ENCODE peak calls at places on chromosomes 4 and X, in ten cellular contexts. S, A, E, X, G, Y, B, J, I and R are unnamed samples. For H3K4me1, the result is how much of the 10 kb centered on the place peaks cover.

GRCh38 chrX:40132751-40133150 is 35.0 kb upstream of the BCOR start:
- DNase-seq in S (peak), A (peak), E (no peak), X (peak), G (no peak), Y (peak), B (peak), J (peak), I (no peak), R (peak)

GRCh38 chr4:140116442-140117104 is 37.4 kb downstream of the MAML3 start:
- DNase-seq in S (no peak), A (no peak), E (no peak), X (peak), G (no peak), Y (no peak), B (no peak), J (no peak), I (no peak), R (no peak)

GRCh38 chr4:83340692-83341343 is 6.2 kb upstream of the HPSE start:
- DNase-seq in S (no peak), A (no peak), E (no peak), X (no peak), G (no peak), Y (no peak), B (no peak), J (no peak), I (peak), R (no peak)

GRCh38 chrX:135087867-135088266 is 32.5 kb downstream of the ETDB start:
- DNase-seq in S (no peak), A (no peak), E (no peak), X (no peak), G (no peak), Y (no peak), B (no peak), J (no peak), I (no peak), R (no peak)

GRCh38 chr4:19230906-19231305 is 1020.8 kb upstream of the SLIT2 start:
- DNase-seq in S (no peak), A (no peak), E (no peak), X (no peak), G (no peak), Y (no peak), B (no peak), J (no peak), I (no peak), R (no peak)

GRCh38 chr4:110155632-110156031 is 42.8 kb downstream of the ELOVL6 start:
- DNase-seq in S (no peak), A (no peak), E (no peak), X (peak), G (no peak), Y (no peak), B (no peak), J (no peak), I (no peak), R (no peak)

GRCh38 chrX:115459883-115460564 is 101.0 kb upstream of the PLS3 start:
- DNase-seq in S (peak), A (no peak), E (no peak), X (peak), G (no peak), Y (no peak), B (no peak), J (no peak), I (no peak), R (no peak)

GRCh38 chrX:7927259-7928167 is at the start of gene PNPLA4:
- DNase-seq in S (peak), A (peak), E (no peak), X (peak), G (peak), Y (peak), B (peak), J (peak), I (peak), R (peak)

GRCh38 chr4:21790437-21791029 is 158.0 kb downstream of the KCNIP4 start:
- DNase-seq in S (peak), A (no peak), E (no peak), X (peak), G (no peak), Y (no peak), B (no peak), J (no peak), I (no peak), R (no peak)

GRCh38 chr4:1170156-1170804 is 2.1 kb downstream of the SPON2 start:
- DNase-seq in S (no peak), A (no peak), E (no peak), X (no peak), G (no peak), Y (no peak), B (no peak), J (no peak), I (no peak), R (no peak)

GRCh38 chrX:120286733-120287512 is 24.3 kb downstream of the TMEM255A start:
- DNase-seq in S (no peak), A (no peak), E (no peak), X (no peak), G (peak), Y (no peak), B (no peak), J (no peak), I (no peak), R (no peak)

GRCh38 chr4:175339100-175339707 is 421.0 kb downstream of the ADAM29 start:
- DNase-seq in S (peak), A (no peak), E (no peak), X (peak), G (no peak), Y (no peak), B (no peak), J (no peak), I (no peak), R (no peak)

GRCh38 chr4:84877051-84877833 is 89.2 kb downstream of the WDFY3 start:
- DNase-seq in S (no peak), A (no peak), E (no peak), X (no peak), G (no peak), Y (no peak), B (no peak), J (no peak), I (no peak), R (no peak)

GRCh38 chrX:56089376-56089775 is 142.8 kb upstream of the KLF8 start:
- DNase-seq in S (no peak), A (no peak), E (no peak), X (no peak), G (no peak), Y (no peak), B (no peak), J (no peak), I (no peak), R (no peak)

GRCh38 chrX:46630141-46630540 is 56.6 kb downstream of the CHST7 start:
- DNase-seq in S (peak), A (no peak), E (no peak), X (peak), G (no peak), Y (no peak), B (no peak), J (no peak), I (no peak), R (no peak)

GRCh38 chrX:65697173-65697572 is 29.7 kb downstream of the MSN start:
- DNase-seq in S (peak), A (no peak), E (no peak), X (peak), G (no peak), Y (no peak), B (no peak), J (no peak), I (no peak), R (no peak)

GRCh38 chrX:47311857-47312774 is 58.3 kb upstream of the ZNF157 start:
- DNase-seq in S (peak), A (peak), E (no peak), X (peak), G (peak), Y (no peak), B (peak), J (peak), I (peak), R (no peak)

GRCh38 chr4:106875340-106875739 is 160.8 kb downstream of the DKK2 start:
- DNase-seq in S (no peak), A (no peak), E (no peak), X (no peak), G (peak), Y (no peak), B (no peak), J (no peak), I (no peak), R (no peak)

GRCh38 chrX:24204331-24204730 is 54.8 kb downstream of the ZFX start:
- DNase-seq in S (no peak), A (no peak), E (no peak), X (peak), G (no peak), Y (no peak), B (no peak), J (no peak), I (no peak), R (no peak)

GRCh38 chr4:68368566-68369473 is 18.9 kb upstream of the YTHDC1 start:
- DNase-seq in S (peak), A (no peak), E (no peak), X (peak), G (no peak), Y (no peak), B (no peak), J (no peak), I (no peak), R (no peak)

GRCh38 chr4:147019061-147019460 is 73.4 kb upstream of the TTC29 start:
- DNase-seq in S (peak), A (peak), E (no peak), X (peak), G (peak), Y (peak), B (peak), J (peak), I (peak), R (peak)

GRCh38 chr4:141499454-141499853 is 136.9 kb upstream of the IL15 start:
- DNase-seq in S (no peak), A (no peak), E (no peak), X (no peak), G (no peak), Y (no peak), B (no peak), J (no peak), I (no peak), R (no peak)

GRCh38 chr4:37604464-37604863 is 81.7 kb downstream of the RELL1 start:
- DNase-seq in S (peak), A (no peak), E (no peak), X (peak), G (no peak), Y (no peak), B (no peak), J (no peak), I (no peak), R (no peak)

GRCh38 chr4:113635739-113636437 is 125.7 kb downstream of the CAMK2D start:
- DNase-seq in S (peak), A (no peak), E (no peak), X (peak), G (no peak), Y (no peak), B (no peak), J (no peak), I (no peak), R (no peak)

GRCh38 chr4:153081181-153081580 is 123.1 kb upstream of the TRIM2 start:
- DNase-seq in S (no peak), A (no peak), E (no peak), X (no peak), G (no peak), Y (no peak), B (no peak), J (no peak), I (no peak), R (no peak)

GRCh38 chr4:4864940-4865704 is 5.7 kb downstream of the MSX1 start:
- DNase-seq in S (no peak), A (no peak), E (no peak), X (no peak), G (no peak), Y (no peak), B (no peak), J (no peak), I (no peak), R (no peak)

GRCh38 chrX:55007633-55008032 is 7.5 kb downstream of the APEX2 start:
- DNase-seq in S (peak), A (peak), E (no peak), X (peak), G (peak), Y (no peak), B (peak), J (peak), I (no peak), R (peak)

DNA sequence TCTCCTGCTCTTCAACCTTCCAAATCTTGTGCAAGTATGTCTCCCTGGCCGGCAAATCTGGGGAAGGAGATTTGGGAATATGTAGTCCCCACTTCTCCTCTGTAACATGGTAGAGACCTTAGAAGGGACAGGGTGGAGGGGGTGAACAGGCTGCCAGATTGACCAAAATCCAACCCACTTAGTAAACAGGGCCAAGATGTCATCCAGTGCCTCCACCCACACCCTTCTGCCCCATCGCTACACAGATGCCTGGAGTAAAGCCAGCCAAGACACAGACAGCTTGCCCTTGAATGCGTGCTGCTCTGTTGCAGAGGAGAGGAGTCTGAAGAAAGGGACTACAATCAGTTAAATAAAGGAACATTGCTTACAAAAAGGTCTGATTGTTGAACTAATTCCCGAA is 160.1 kb upstream of the LDB2 start:
- DNase-seq in S (peak), A (no peak), E (no peak), X (peak), G (no peak), Y (no peak), B (no peak), J (no peak), I (no peak), R (peak)
- H3K4me1 ChIP-seq in S (under half), A (under half), E (under half), X (under half), G (under half), Y (under half), B (under half), J (under half), I (under half), R (under half)

DNA sequence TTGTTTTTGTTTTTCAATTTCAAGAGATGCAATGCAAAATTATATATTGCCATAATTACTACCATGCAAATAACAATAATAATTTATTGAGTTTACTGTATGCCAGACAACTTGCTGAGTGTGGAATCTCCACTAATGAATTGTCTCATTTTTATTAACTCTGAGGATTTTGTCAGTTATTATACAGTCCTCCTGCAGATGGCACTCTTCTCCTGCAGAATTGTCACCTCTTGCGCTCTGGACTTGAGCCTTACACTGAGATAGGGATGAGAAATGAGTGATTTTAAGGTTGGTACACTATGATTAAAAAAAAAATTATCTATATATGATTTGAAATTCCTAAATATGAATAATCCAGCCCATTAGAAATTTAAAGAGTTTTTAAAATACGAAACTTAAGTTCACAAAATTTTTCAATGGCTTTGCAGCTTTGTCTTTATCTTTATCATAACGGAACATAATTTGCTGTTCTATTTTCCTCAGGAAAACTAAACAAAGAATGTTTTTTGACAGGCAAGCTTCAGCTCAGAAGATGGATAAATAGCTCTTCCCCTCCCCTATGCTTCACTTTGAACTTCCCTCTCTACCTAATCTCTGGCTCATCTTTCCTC is 12.7 kb upstream of the PAQR3 start:
- DNase-seq in S (peak), A (no peak), E (no peak), X (peak), G (peak), Y (no peak), B (no peak), J (no peak), I (no peak), R (no peak)
- H3K27ac ChIP-seq in S (no peak), A (no peak), E (no peak), X (no peak), G (no peak), Y (no peak), B (no peak), J (no peak), I (no peak), R (no peak)

GRCh38 chr4:155800685-155801343 is 42.0 kb downstream of the GUCY1B1 start:
- DNase-seq in S (no peak), A (no peak), E (no peak), X (no peak), G (no peak), Y (no peak), B (no peak), J (no peak), I (no peak), R (no peak)

GRCh38 chr4:155799794-155800123 is 40.9 kb downstream of the GUCY1B1 start:
- DNase-seq in S (no peak), A (no peak), E (no peak), X (no peak), G (no peak), Y (no peak), B (no peak), J (no peak), I (no peak), R (no peak)

GRCh38 chr4:155794589-155794988 is 35.8 kb downstream of the GUCY1B1 start:
- DNase-seq in S (no peak), A (no peak), E (no peak), X (no peak), G (peak), Y (no peak), B (no peak), J (no peak), I (no peak), R (no peak)

GRCh38 chr4:155799106-155799793 is 40.4 kb downstream of the GUCY1B1 start:
- DNase-seq in S (peak), A (no peak), E (no peak), X (peak), G (no peak), Y (no peak), B (no peak), J (no peak), I (no peak), R (no peak)

GRCh38 chr4:155796031-155796430 is 37.2 kb downstream of the GUCY1B1 start:
- DNase-seq in S (peak), A (no peak), E (no peak), X (peak), G (peak), Y (no peak), B (no peak), J (no peak), I (no peak), R (no peak)
- TF ChIP-seq CTCF in S (peak), A (no peak), E (no peak), X (peak), G (no peak), Y (no peak), B (peak), J (no peak), I (no peak), R (peak)

DNA sequence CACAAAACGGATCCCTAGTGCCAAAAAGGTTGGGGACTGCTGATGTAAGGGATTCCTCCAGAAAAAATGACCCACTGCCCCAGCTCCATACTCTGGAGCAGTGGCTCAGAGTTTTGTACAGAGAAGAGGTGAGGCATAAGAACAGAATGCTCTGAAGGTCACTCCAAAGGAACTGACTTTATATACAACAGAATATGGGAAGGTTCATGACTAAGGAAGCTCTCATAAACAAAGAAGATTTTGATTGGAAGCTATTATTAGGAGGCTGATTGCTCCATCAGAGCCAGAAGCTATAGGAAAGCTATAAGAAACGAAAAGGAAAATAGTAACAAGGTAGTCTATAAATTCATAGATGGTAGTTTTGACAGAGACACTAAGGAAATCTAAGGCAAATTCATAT is 203.1 kb downstream of the SLC7A11 start:
- DNase-seq in S (peak), A (no peak), E (no peak), X (peak), G (no peak), Y (no peak), B (no peak), J (no peak), I (no peak), R (no peak)
- H3K4me1 ChIP-seq in S (under half), A (under half), E (under half), X (under half), G (under half), Y (under half), B (under half), J (under half), I (under half), R (under half)

GRCh38 chr4:95545526-95545925 is 3.2 kb downstream of the UNC5C start:
- DNase-seq in S (no peak), A (no peak), E (no peak), X (no peak), G (no peak), Y (no peak), B (no peak), J (no peak), I (no peak), R (no peak)
- H3K27ac ChIP-seq in S (no peak), A (no peak), E (no peak), X (no peak), G (no peak), Y (peak), B (peak), J (no peak), I (no peak), R (peak)

DNA sequence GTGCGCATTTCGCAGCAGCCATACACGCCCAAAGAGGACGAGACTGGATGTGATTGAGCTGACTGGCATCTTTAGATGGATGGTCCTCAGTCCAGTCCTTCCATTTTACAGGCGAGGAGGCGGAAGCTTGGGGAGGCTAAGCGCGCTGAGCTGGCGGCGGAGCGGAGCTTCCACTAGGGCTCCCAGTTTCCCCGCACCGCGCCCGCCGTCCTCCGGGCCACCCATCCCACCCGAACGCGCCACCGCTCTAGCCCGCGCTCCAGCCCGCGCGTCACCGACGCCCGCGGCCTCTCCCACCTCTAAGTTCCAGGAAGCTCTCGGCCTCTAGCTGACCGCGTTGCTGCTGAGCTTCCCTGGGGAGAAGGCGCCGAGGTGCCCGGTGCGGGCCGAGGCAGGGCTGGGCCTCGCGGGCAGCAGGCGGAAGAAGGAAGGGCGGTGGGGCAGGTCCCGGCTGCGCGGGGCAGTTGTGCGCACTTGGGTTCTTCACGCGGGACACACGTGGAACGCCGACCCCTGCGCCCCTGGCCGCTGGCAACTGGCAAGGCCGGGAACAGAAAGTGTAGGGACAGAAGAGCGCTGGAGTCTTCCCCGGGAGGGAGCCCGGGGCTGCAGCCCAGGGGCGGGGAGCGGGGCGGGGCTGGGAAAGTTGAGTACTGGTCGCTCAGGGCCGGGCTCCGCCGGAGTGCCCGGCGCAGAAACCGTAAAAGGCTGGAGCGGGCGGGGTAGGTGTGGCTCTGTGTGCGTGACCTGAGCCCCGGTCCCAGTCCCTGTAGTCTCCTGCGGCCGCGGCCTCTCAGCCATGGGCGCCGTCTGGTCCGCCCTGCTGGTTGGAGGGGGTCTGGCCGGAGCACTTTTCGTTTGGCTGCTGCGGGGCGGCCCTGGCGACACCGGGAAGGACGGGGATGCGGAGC is at the start of gene STBD1:
- DNase-seq in S (peak), A (peak), E (no peak), X (peak), G (peak), Y (peak), B (peak), J (peak), I (no peak), R (peak)
- TF ChIP-seq CTCF in S (no peak), A (no peak), E (no peak), X (no peak), G (peak), Y (no peak), B (no peak), J (no peak), I (no peak), R (peak)

GRCh38 chr4:42555828-42556227 is 101.1 kb downstream of the ATP8A1 start:
- DNase-seq in S (peak), A (no peak), E (no peak), X (no peak), G (no peak), Y (no peak), B (no peak), J (no peak), I (no peak), R (no peak)
- H3K4me1 ChIP-seq in S (under half), A (under half), E (under half), X (under half), G (under half), Y (under half), B (under half), J (under half), I (under half), R (under half)

GRCh38 chrX:102959471-102959870 is 22.4 kb downstream of the RAB40AL start:
- DNase-seq in S (peak), A (no peak), E (no peak), X (peak), G (no peak), Y (no peak), B (no peak), J (no peak), I (no peak), R (no peak)
- H3K27ac ChIP-seq in S (no peak), A (no peak), E (no peak), X (no peak), G (no peak), Y (no peak), B (no peak), J (no peak), I (no peak), R (no peak)